ENCODE peak calls at places on chromosomes 12 and 14, in ten cellular contexts. C is hepatocyte, A is sigmoid colon, P is AG04450, H is stomach, Z is prostate gland, I is suprapubic skin, L is fibroblast of lung, X is aorta, R is right cardiac atrium. J is an unnamed sample.

GRCh38 chr14:64788706-64789105 is 84.5 kb downstream of the PLEKHG3 start:
- DNase-seq in P (peak; percentile 70), A (no peak), Z (no peak), I (no peak), X (no peak), L (peak; percentile 78), C (peak; percentile 41), R (no peak), H (no peak), J (no peak)

GRCh38 chr14:23095196-23096108 is at the start of gene C14orf119:
- DNase-seq in Z (peak; percentile 100), H (peak; percentile 100), L (peak; percentile 100), A (peak; percentile 100), I (peak; percentile 100), C (peak; percentile 100), R (peak; percentile 100), X (peak; percentile 96), P (peak; percentile 99), J (peak; percentile 100)

GRCh38 chr14:32826404-32827082 is 112.1 kb upstream of the NPAS3 start:
- DNase-seq in R (no peak), P (no peak), L (peak; percentile 64), X (no peak), A (no peak), Z (no peak), C (no peak), H (no peak), I (no peak), J (no peak)

GRCh38 chr12:30169839-30170591 is 386.3 kb upstream of the TMTC1 start:
- DNase-seq in L (no peak), R (peak; percentile 39), Z (no peak), I (no peak), A (no peak), P (no peak), X (no peak), C (peak; percentile 35), H (no peak), J (no peak)

GRCh38 chr14:77059276-77059934 is 30.9 kb upstream of the IRF2BPL start:
- DNase-seq in I (no peak), H (peak; percentile 56), P (no peak), C (peak; percentile 60), R (no peak), L (peak; percentile 90), X (no peak), Z (no peak), A (no peak), J (no peak)

GRCh38 chr14:22190411-22191191 is 398.4 kb downstream of the DAD1 start:
- DNase-seq in Z (no peak), L (peak; percentile 94), H (no peak), I (no peak), C (peak; percentile 13), A (no peak), P (peak; percentile 98), R (no peak), X (no peak), J (no peak)

GRCh38 chr12:54259194-54260011 is 20.5 kb downstream of the CBX5 start:
- DNase-seq in C (peak; percentile 95), R (peak; percentile 88), Z (peak; percentile 38), X (peak; percentile 89), I (peak; percentile 82), P (peak; percentile 63), A (peak; percentile 92), L (peak; percentile 88), H (peak; percentile 55), J (peak; percentile 79)

GRCh38 chr14:33657478-33657877 is 293.4 kb downstream of the EGLN3 start:
- DNase-seq in Z (no peak), A (no peak), H (no peak), I (no peak), R (no peak), L (no peak), X (no peak), P (no peak), C (no peak), J (no peak)

GRCh38 chr12:77488041-77488620 is 342.6 kb upstream of the NAV3 start:
- DNase-seq in H (no peak), R (no peak), A (no peak), Z (no peak), C (no peak), I (no peak), X (no peak), L (peak; percentile 44), P (peak; percentile 13), J (no peak)

GRCh38 chr14:28673056-28673455 is 93.5 kb upstream of the FOXG1 start:
- DNase-seq in L (no peak), R (no peak), A (no peak), P (no peak), C (no peak), H (no peak), I (no peak), Z (no peak), X (no peak), J (no peak)

GRCh38 chr14:30601579-30601916 is 20.6 kb upstream of the SCFD1 start:
- DNase-seq in A (no peak), X (no peak), I (no peak), R (no peak), Z (no peak), C (no peak), H (no peak), L (no peak), P (no peak), J (no peak)

GRCh38 chr12:32997471-32997870 is 100.9 kb upstream of the PKP2 start:
- DNase-seq in P (no peak), C (no peak), X (no peak), H (no peak), Z (no peak), A (no peak), R (no peak), I (no peak), L (no peak), J (no peak)

GRCh38 chr12:59007620-59008019 is 87.3 kb upstream of the LRIG3 start:
- DNase-seq in I (no peak), H (no peak), L (no peak), C (no peak), R (no peak), P (no peak), Z (no peak), X (no peak), A (no peak), J (no peak)

GRCh38 chr14:104600141-104600643 is 4.4 kb downstream of the TMEM179 start:
- DNase-seq in Z (no peak), R (peak; percentile 58), H (no peak), C (peak; percentile 45), X (peak; percentile 64), L (no peak), P (no peak), I (peak; percentile 50), A (no peak), J (no peak)
- H3K4me3 ChIP-seq in Z (no peak overlapping the region), R (no peak overlapping the region), H (no peak overlapping the region), C (no peak overlapping the region), X (no peak overlapping the region), L (no peak overlapping the region), P (no peak overlapping the region), I (no peak overlapping the region), A (no peak overlapping the region), J (no peak overlapping the region)

DNA sequence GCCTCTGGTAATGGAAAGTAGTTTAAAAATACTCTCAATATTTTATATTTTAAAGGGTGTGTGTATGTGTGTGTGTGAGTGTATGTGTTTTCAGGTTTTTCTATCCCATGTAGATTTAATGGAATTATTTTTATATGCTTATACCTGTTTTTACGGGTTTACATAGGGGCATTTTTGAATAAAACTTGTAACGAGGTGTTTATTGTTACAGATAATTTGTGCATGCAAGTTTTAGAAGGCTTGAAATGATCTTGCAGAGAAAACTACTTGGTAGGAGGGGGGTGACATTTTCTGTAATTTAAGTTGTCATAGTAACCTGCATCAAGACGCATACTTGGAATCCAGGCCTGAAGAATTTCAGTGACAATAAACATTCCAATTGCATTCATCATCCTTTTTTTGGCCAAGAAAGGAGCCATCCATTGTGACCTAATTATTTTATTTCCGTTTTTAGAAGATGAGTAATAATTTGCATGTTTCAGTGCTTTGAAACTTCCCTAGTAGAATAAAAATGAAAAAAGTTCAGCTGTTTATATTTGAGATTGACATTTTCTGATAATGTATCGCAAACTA is 39.0 kb downstream of the RASSF8 start:
- DNase-seq in Z (no peak), L (peak; percentile 80), X (no peak), C (no peak), H (no peak), P (peak; percentile 53), A (no peak), I (no peak), R (no peak), J (no peak)
- H3K27ac ChIP-seq in Z (no peak overlapping the region), L (peak overlapping the region; percentile 56), X (no peak overlapping the region), C (no peak overlapping the region), H (no peak overlapping the region), P (no peak overlapping the region), A (peak overlapping the region; percentile 69), I (peak overlapping the region; percentile 19), R (no peak overlapping the region), J (peak overlapping the region; percentile 19)

DNA sequence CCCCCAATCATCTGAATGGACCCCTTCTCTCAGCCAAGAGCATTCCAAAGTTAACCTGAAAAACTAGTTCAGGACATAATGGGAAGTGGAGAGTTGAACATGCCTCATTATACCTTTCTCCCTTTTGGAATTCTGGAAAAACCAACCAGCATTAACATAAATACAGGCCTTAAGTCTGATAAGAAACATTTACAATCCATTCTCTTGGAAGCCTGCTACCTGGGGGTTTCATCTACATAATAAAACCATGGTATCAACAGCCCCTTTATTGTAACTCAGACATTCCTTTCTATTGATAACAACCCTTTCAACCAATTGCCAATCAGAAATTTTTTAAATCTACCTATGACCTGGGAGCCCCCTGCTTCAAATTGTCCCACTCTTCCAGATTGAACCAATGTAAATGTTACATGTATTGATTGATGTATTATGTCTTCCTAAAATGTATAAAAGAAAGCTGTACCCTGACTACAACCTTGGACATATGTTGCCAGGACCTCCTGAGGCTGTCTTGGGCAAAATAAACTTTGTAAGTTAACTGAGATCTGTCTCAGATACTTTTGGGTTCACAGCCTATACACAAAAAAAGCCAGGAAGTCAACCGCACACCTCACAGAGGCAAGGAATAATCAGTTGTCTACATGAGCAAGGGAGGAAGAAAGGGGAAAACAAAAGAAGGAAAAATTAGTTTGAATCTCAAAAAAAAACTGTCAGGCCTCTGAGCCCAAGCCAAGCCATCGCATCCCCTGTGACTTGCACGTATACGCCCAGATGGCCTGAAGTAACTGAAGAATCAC is 17.6 kb upstream of the SSTR1 start:
- DNase-seq in Z (no peak), H (no peak), C (no peak), R (no peak), X (no peak), P (no peak), A (no peak), I (no peak), L (no peak), J (no peak)
- H3K4me3 ChIP-seq in Z (no peak overlapping the region), H (no peak overlapping the region), C (no peak overlapping the region), R (no peak overlapping the region), X (no peak overlapping the region), P (no peak overlapping the region), A (no peak overlapping the region), I (no peak overlapping the region), L (no peak overlapping the region), J (no peak overlapping the region)

DNA sequence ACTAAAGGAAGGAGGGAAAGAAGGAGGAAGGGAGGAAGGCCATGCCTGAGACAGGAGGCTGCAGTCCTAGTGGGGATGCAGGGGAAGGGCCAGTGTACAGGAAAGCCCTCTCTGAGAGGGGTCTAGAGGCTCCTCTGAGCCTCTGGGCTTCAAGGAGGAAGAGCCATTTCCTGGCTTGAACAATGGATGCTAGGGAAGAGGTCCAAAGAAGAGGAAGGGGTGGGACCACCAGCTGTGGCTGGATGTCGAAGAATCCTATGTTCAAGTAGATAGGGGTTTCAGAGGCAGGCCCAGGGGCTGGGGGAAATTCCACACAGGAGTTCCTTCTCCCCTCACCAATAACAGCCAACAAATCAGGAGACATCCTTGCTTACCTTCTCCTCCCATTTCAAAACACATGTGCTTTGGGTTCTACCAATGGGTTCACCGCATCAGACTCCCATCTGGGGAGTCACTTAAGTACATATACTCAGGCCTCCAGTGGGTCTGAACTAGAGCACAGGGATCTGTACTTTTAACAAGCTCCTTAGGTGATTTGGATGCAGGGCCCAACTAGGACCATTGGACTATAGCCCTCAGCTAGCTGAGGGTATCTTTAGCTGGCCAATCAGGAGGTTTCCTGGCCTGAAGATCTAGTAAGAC is 32.4 kb downstream of the PRPF40B start:
- DNase-seq in R (no peak), I (no peak), C (no peak), L (no peak), H (no peak), Z (no peak), A (no peak), P (no peak), X (no peak), J (no peak)
- H3K27ac ChIP-seq in R (peak overlapping the region; percentile 67), I (no peak overlapping the region), C (no peak overlapping the region), L (no peak overlapping the region), H (no peak overlapping the region), Z (no peak overlapping the region), A (no peak overlapping the region), P (no peak overlapping the region), X (no peak overlapping the region), J (peak overlapping the region; percentile 13)